ENCODE peak calls at places on chromosomes 12 and 14, in four cellular contexts. F, P, C and K are unnamed samples.
A peak's percentile ranks its signal among the peaks of the same experiment; 100 is the strongest.

GRCh38 chr12:57110189-57111045 is 745 bp downstream of the STAT6 start:
- DNase-seq in F (peak; percentile 83), P (peak; percentile 64), C (no peak), K (peak; percentile 45)

GRCh38 chr14:57244103-57244502 is 24.6 kb downstream of the EXOC5 start:
- DNase-seq in F (no peak), P (no peak), C (no peak), K (no peak)

GRCh38 chr12:114671321-114671663 is 12.7 kb downstream of the TBX3 start:
- DNase-seq in F (no peak), P (no peak), C (no peak), K (no peak)

GRCh38 chr12:113292091-113292490 is 42.8 kb downstream of the SLC8B1 start:
- DNase-seq in F (no peak), P (no peak), C (no peak), K (no peak)

GRCh38 chr12:109389146-109389545 is 41.4 kb downstream of the MYO1H start:
- DNase-seq in F (no peak), P (no peak), C (no peak), K (peak; percentile 6)

GRCh38 chr14:50039734-50040400 is 76.5 kb downstream of the VCPKMT start:
- DNase-seq in F (no peak), P (no peak), C (no peak), K (no peak)

GRCh38 chr12:25404955-25405354 is 148.1 kb downstream of the LMNTD1 start:
- DNase-seq in F (no peak), P (no peak), C (no peak), K (no peak)

GRCh38 chr12:47900101-47900479 is 4.7 kb downstream of the VDR start:
- DNase-seq in F (no peak), P (no peak), C (no peak), K (no peak)

GRCh38 chr12:56676851-56677601 is 11.1 kb downstream of the PTGES3 start:
- DNase-seq in F (no peak), P (no peak), C (no peak), K (no peak)

GRCh38 chr12:25615119-25615518 is 62.0 kb upstream of the LMNTD1 start:
- DNase-seq in F (no peak), P (no peak), C (no peak), K (peak; percentile 29)

GRCh38 chr14:60233251-60233650 is 15.8 kb upstream of the PPM1A start:
- DNase-seq in F (no peak), P (no peak), C (no peak), K (no peak)

GRCh38 chr14:41782488-41782887 is 175.8 kb downstream of the LRFN5 start:
- DNase-seq in F (no peak), P (no peak), C (no peak), K (no peak)

GRCh38 chr12:57868211-57868610 is 21.7 kb upstream of the CTDSP2 start:
- DNase-seq in F (no peak), P (no peak), C (no peak), K (no peak)

GRCh38 chr14:74569826-74570591 is 42.0 kb downstream of the LTBP2 start:
- DNase-seq in F (no peak), P (no peak), C (no peak), K (no peak)

GRCh38 chr12:105469701-105470100 is 139.2 kb downstream of the C12orf75 start:
- DNase-seq in F (no peak), P (no peak), C (no peak), K (no peak)

GRCh38 chr14:76808990-76809389 is 3.7 kb downstream of the ANGEL1 start:
- DNase-seq in F (no peak), P (no peak), C (no peak), K (no peak)

GRCh38 chr14:61178226-61179060 is 102.7 kb downstream of the TMEM30B start:
- DNase-seq in F (no peak), P (no peak), C (no peak), K (peak; percentile 83)

GRCh38 chr14:34354556-34354955 is 107.5 kb downstream of the SPTSSA start:
- DNase-seq in F (no peak), P (no peak), C (no peak), K (no peak)

GRCh38 chr14:23068792-23069412 is 11.6 kb upstream of the CDH24 start:
- DNase-seq in F (peak; percentile 74), P (peak; percentile 31), C (no peak), K (peak; percentile 89)

GRCh38 chr12:125773033-125773432 is 707.8 kb downstream of the AACS start:
- DNase-seq in F (no peak), P (no peak), C (no peak), K (no peak)

GRCh38 chr12:117968826-117969659 is at the start of gene KSR2:
- DNase-seq in F (peak; percentile 4), P (peak; percentile 10), C (peak; percentile 88), K (peak; percentile 14)

GRCh38 chr14:99590746-99591555 is 13.1 kb downstream of the CCDC85C start:
- DNase-seq in F (no peak), P (no peak), C (no peak), K (peak; percentile 64)

GRCh38 chr12:76919388-76920181 is 40.8 kb upstream of the CSRP2 start:
- DNase-seq in F (no peak), P (no peak), C (no peak), K (no peak)

GRCh38 chr12:106774808-106775524 is 484 bp downstream of the RIC8B start:
- DNase-seq in F (no peak), P (no peak), C (no peak), K (peak; percentile 26)

GRCh38 chr12:29309320-29309902 is 71.6 kb downstream of the ERGIC2 start:
- DNase-seq in F (no peak), P (no peak), C (no peak), K (peak; percentile 5)

GRCh38 chr14:74501135-74501614 is 7.6 kb downstream of the ISCA2 start:
- DNase-seq in F (no peak), P (no peak), C (peak; percentile 21), K (peak; percentile 59)

GRCh38 chr12:6364037-6364360 is 11.4 kb downstream of the SCNN1A start:
- DNase-seq in F (no peak), P (no peak), C (no peak), K (no peak)

GRCh38 chr14:83975435-83976222 is 1554.3 kb upstream of the FLRT2 start:
- DNase-seq in F (no peak), P (no peak), C (no peak), K (no peak)

GRCh38 chr12:129701536-129702165 is 202.2 kb downstream of the TMEM132D start:
- DNase-seq in F (no peak), P (no peak), C (no peak), K (no peak)

GRCh38 chr12:69154585-69155363 is 84.6 kb upstream of the CPSF6 start:
- DNase-seq in F (peak; percentile 53), P (peak; percentile 38), C (peak; percentile 29), K (peak; percentile 32)

GRCh38 chr12:67595365-67595764 is 53.2 kb upstream of the DYRK2 start:
- DNase-seq in F (no peak), P (no peak), C (no peak), K (no peak)